ENCODE peak calls at places on chromosomes 4 and X, in ten cellular contexts. L is CD4-positive, alpha-beta T cell; R is hippocampal formation; N is AG04450; D is posterior cingulate gyrus; T is CD8-positive, alpha-beta T cell; P is T-cell; Z is stimulated activated CD4-positive, alpha-beta T cell treated with anti-CD3 and anti-CD28 coated beads, Interleukin-2, amount 100 ng/mL, for 48 hours; M is SK-MEL-5; O is NCI-H1105. G is an unnamed sample.
A peak's percentile ranks its signal among the peaks of the same experiment; 100 is the strongest.

GRCh38 chrX:143669395-143669794 is 33.5 kb upstream of the SLITRK4 start:
- DNase-seq in R (no peak), M (peak; percentile 28), N (no peak), Z (no peak), P (no peak), T (no peak), L (no peak), D (no peak), O (no peak), G (peak; percentile 20)

GRCh38 chrX:29447867-29448266 is 767.5 kb upstream of the MAGEB2 start:
- DNase-seq in D (no peak), M (no peak), N (no peak), O (no peak), P (no peak), T (no peak), Z (no peak), L (no peak), R (no peak), G (no peak)

GRCh38 chrX:100636321-100636991 is at the start of gene TSPAN6:
- DNase-seq in D (peak; percentile 54), Z (peak; percentile 60), O (peak; percentile 81), R (peak; percentile 49), L (peak; percentile 69), P (peak; percentile 72), N (peak; percentile 57), M (peak; percentile 94), T (peak; percentile 59), G (no peak)

GRCh38 chrX:459611-460010 is 72.9 kb upstream of the PPP2R3B start:
- DNase-seq in Z (no peak), N (no peak), M (no peak), O (no peak), R (no peak), D (no peak), P (no peak), L (no peak), T (no peak), G (no peak)

GRCh38 chr4:157043131-157043530 is 32.8 kb upstream of the GLRB start:
- DNase-seq in M (peak; percentile 45), Z (no peak), O (no peak), P (no peak), R (no peak), D (no peak), N (peak; percentile 6), T (no peak), L (no peak), G (no peak)

GRCh38 chr4:75637176-75637575 is 6.8 kb upstream of the CDKL2 start:
- DNase-seq in T (no peak), P (no peak), Z (no peak), M (no peak), O (no peak), R (no peak), L (no peak), N (no peak), D (no peak), G (no peak)

GRCh38 chr4:112284166-112284565 is 1.5 kb downstream of the TIFA start:
- DNase-seq in P (no peak), T (no peak), N (no peak), R (no peak), D (no peak), M (no peak), O (no peak), Z (no peak), L (no peak), G (no peak)

GRCh38 chr4:55947254-55947882 is 1.4 kb upstream of the CEP135 start:
- DNase-seq in R (no peak), N (no peak), O (no peak), D (no peak), L (no peak), P (no peak), T (no peak), Z (no peak), M (no peak), G (no peak)

GRCh38 chrX:10007604-10008003 is 40.4 kb downstream of the CLDN34 start:
- DNase-seq in O (no peak), R (no peak), P (no peak), T (no peak), M (no peak), Z (no peak), N (peak; percentile 18), L (no peak), D (no peak), G (peak; percentile 36)

GRCh38 chr4:21469438-21470032 is 479.0 kb downstream of the KCNIP4 start:
- DNase-seq in L (no peak), O (peak; percentile 20), R (no peak), N (no peak), P (no peak), M (peak; percentile 40), D (no peak), T (no peak), Z (no peak), G (peak; percentile 22)

GRCh38 chrX:102745513-102746133 is 25.1 kb downstream of the GPRASP3 start:
- DNase-seq in M (no peak), R (no peak), P (no peak), O (no peak), Z (no peak), T (no peak), L (no peak), N (no peak), D (peak; percentile 20), G (no peak)

GRCh38 chr4:40550900-40551546 is 78.6 kb downstream of the RBM47 start:
- DNase-seq in L (no peak), Z (no peak), D (no peak), P (peak; percentile 5), N (no peak), M (peak; percentile 58), O (no peak), R (no peak), T (peak; percentile 11), G (no peak)

GRCh38 chrX:117059848-117060247 is 597.1 kb upstream of the CT83 start:
- DNase-seq in D (no peak), R (no peak), Z (no peak), T (no peak), M (no peak), N (no peak), L (no peak), O (no peak), P (no peak), G (no peak)

GRCh38 chr4:183443609-183444148 is 757 bp upstream of the CDKN2AIP start:
- DNase-seq in Z (peak; percentile 26), D (peak; percentile 36), R (no peak), L (peak; percentile 37), M (no peak), P (peak; percentile 28), O (no peak), N (peak; percentile 2), T (peak; percentile 25), G (peak; percentile 46)

GRCh38 chrX:19746919-19747671 is 140.3 kb downstream of the SH3KBP1 start:
- DNase-seq in T (no peak), L (no peak), D (no peak), M (no peak), N (no peak), R (no peak), Z (no peak), O (no peak), P (no peak), G (no peak)

GRCh38 chr4:169015237-169015636 is 5.2 kb upstream of the CBR4 start:
- DNase-seq in D (no peak), T (no peak), N (no peak), L (no peak), R (no peak), O (no peak), Z (no peak), P (no peak), M (no peak), G (no peak)

GRCh38 chrX:119503484-119503861 is 35.2 kb downstream of the SLC25A5 start:
- DNase-seq in Z (no peak), L (no peak), O (peak; percentile 3), M (peak; percentile 46), D (no peak), R (no peak), N (no peak), P (no peak), T (no peak), G (no peak)

GRCh38 chr4:31086771-31087330 is 366.7 kb downstream of the PCDH7 start:
- DNase-seq in P (no peak), D (no peak), Z (no peak), O (no peak), R (no peak), N (no peak), L (no peak), T (no peak), M (no peak), G (no peak)

GRCh38 chrX:12113321-12113720 is 25.0 kb upstream of the FRMPD4 start:
- DNase-seq in O (no peak), N (no peak), R (no peak), T (no peak), L (no peak), Z (no peak), P (no peak), M (no peak), D (no peak), G (no peak)

GRCh38 chrX:134694333-134694925 is 36.2 kb upstream of the PLAC1 start:
- DNase-seq in O (no peak), D (no peak), L (no peak), N (no peak), T (no peak), R (no peak), Z (no peak), M (no peak), P (no peak), G (no peak)

GRCh38 chr4:169885893-169886292 is 128.1 kb upstream of the HPF1 start:
- DNase-seq in N (no peak), T (no peak), O (no peak), D (no peak), P (no peak), M (no peak), L (no peak), Z (no peak), R (no peak), G (no peak)

GRCh38 chr4:186342582-186342981 is 76.6 kb downstream of the F11 start:
- DNase-seq in L (no peak), M (no peak), P (no peak), D (no peak), T (no peak), R (no peak), N (no peak), Z (no peak), O (no peak), G (no peak)

GRCh38 chrX:13085533-13085932 is 41.1 kb upstream of the FAM9C start:
- DNase-seq in L (peak; percentile 53), P (peak; percentile 43), R (no peak), M (no peak), D (no peak), T (peak; percentile 51), Z (no peak), N (no peak), O (no peak), G (no peak)

GRCh38 chr4:7960017-7960789 is 20.5 kb upstream of the AFAP1 start:
- DNase-seq in P (no peak), R (no peak), Z (no peak), N (no peak), L (no peak), M (no peak), O (no peak), T (no peak), D (no peak), G (no peak)

GRCh38 chr4:138062929-138063328 is 179.2 kb downstream of the SLC7A11 start:
- DNase-seq in T (no peak), Z (no peak), N (peak; percentile 46), D (no peak), M (peak; percentile 4), R (no peak), L (no peak), P (no peak), O (no peak), G (no peak)

GRCh38 chrX:140712413-140713173 is 3.0 kb downstream of the LINC00632 start:
- DNase-seq in P (peak; percentile 45), N (no peak), O (peak; percentile 19), Z (no peak), D (peak; percentile 53), M (peak; percentile 53), T (no peak), R (peak; percentile 52), L (peak; percentile 44), G (peak; percentile 38)

GRCh38 chr4:178784491-178784890 is 1342.3 kb upstream of the AGA start:
- DNase-seq in M (no peak), P (no peak), T (no peak), O (no peak), Z (no peak), R (no peak), L (no peak), D (no peak), N (no peak), G (no peak)

GRCh38 chrX:101383679-101384078 is 2.3 kb downstream of the BTK start:
- DNase-seq in Z (no peak), T (no peak), M (no peak), P (no peak), R (no peak), N (no peak), L (no peak), D (no peak), O (no peak), G (no peak)